ENCODE peak calls at places on chromosomes 6 and 20, in five cellular contexts. One of them, this sample, is unnamed. For H3K27me3, the result is how much of the 10 kb centered on the place peaks cover.

GRCh38 chr6:90284236-90284744 is 12.4 kb downstream of the BACH2 start:
- DNase-seq in right lobe of liver: no peak
- DNase-seq in heart left ventricle: no peak
- DNase-seq in endothelial cell of umbilical vein: peak
- DNase-seq in HCT116: peak
- DNase-seq in this sample: peak

GRCh38 chr6:138719744-138720143 is 53.8 kb upstream of the CCDC28A start:
- DNase-seq in right lobe of liver: no peak
- DNase-seq in HCT116: no peak
- DNase-seq in heart left ventricle: no peak
- DNase-seq in endothelial cell of umbilical vein: no peak
- DNase-seq in this sample: no peak

GRCh38 chr6:73131706-73132105 is 93.6 kb downstream of the KHDC1L start:
- DNase-seq in HCT116: no peak
- DNase-seq in endothelial cell of umbilical vein: no peak
- DNase-seq in right lobe of liver: no peak
- DNase-seq in heart left ventricle: no peak
- DNase-seq in this sample: no peak

GRCh38 chr6:71649893-71650292 is 236.5 kb upstream of the RIMS1 start:
- DNase-seq in endothelial cell of umbilical vein: no peak
- DNase-seq in HCT116: no peak
- DNase-seq in right lobe of liver: no peak
- DNase-seq in heart left ventricle: no peak
- DNase-seq in this sample: no peak

GRCh38 chr6:111661541-111662041 is 55.9 kb upstream of the TRAF3IP2 start:
- DNase-seq in HCT116: no peak
- DNase-seq in endothelial cell of umbilical vein: no peak
- DNase-seq in heart left ventricle: no peak
- DNase-seq in right lobe of liver: peak
- DNase-seq in this sample: no peak

GRCh38 chr6:148064406-148065134 is 278.1 kb upstream of the SASH1 start:
- DNase-seq in HCT116: no peak
- DNase-seq in right lobe of liver: no peak
- DNase-seq in heart left ventricle: peak
- DNase-seq in endothelial cell of umbilical vein: peak
- DNase-seq in this sample: peak

GRCh38 chr20:8305449-8305978 is 173.4 kb downstream of the PLCB1 start:
- DNase-seq in endothelial cell of umbilical vein: peak
- DNase-seq in heart left ventricle: peak
- DNase-seq in HCT116: peak
- DNase-seq in right lobe of liver: peak
- DNase-seq in this sample: peak

GRCh38 chr6:135672256-135672655 is 174.7 kb upstream of the AHI1 start:
- DNase-seq in heart left ventricle: no peak
- DNase-seq in endothelial cell of umbilical vein: no peak
- DNase-seq in right lobe of liver: no peak
- DNase-seq in HCT116: no peak
- DNase-seq in this sample: no peak

GRCh38 chr6:148200302-148200701 is 142.3 kb upstream of the SASH1 start:
- DNase-seq in HCT116: no peak
- DNase-seq in right lobe of liver: no peak
- DNase-seq in heart left ventricle: no peak
- DNase-seq in endothelial cell of umbilical vein: peak
- DNase-seq in this sample: peak

GRCh38 chr6:164109770-164110140 is 695.2 kb downstream of the QKI start:
- DNase-seq in endothelial cell of umbilical vein: peak
- DNase-seq in HCT116: no peak
- DNase-seq in right lobe of liver: peak
- DNase-seq in heart left ventricle: peak
- DNase-seq in this sample: peak

GRCh38 chr20:58630063-58630462 is 21.0 kb upstream of the STX16 start:
- DNase-seq in HCT116: no peak
- DNase-seq in heart left ventricle: no peak
- DNase-seq in endothelial cell of umbilical vein: peak
- DNase-seq in right lobe of liver: no peak
- DNase-seq in this sample: no peak

GRCh38 chr6:142686719-142686996 is 258.3 kb downstream of the HIVEP2 start:
- DNase-seq in HCT116: no peak
- DNase-seq in right lobe of liver: no peak
- DNase-seq in endothelial cell of umbilical vein: no peak
- DNase-seq in heart left ventricle: no peak
- DNase-seq in this sample: no peak

GRCh38 chr6:26520088-26520839 is 17.9 kb upstream of the HMGN4 start:
- DNase-seq in heart left ventricle: no peak
- DNase-seq in HCT116: no peak
- DNase-seq in endothelial cell of umbilical vein: peak
- DNase-seq in right lobe of liver: no peak
- DNase-seq in this sample: peak

GRCh38 chr6:11473008-11473740 is 64.4 kb upstream of the TMEM170B start:
- DNase-seq in heart left ventricle: no peak
- DNase-seq in endothelial cell of umbilical vein: no peak
- DNase-seq in HCT116: no peak
- DNase-seq in right lobe of liver: no peak
- DNase-seq in this sample: peak

GRCh38 chr6:13461805-13462204 is 25.6 kb downstream of the GFOD1 start:
- DNase-seq in endothelial cell of umbilical vein: no peak
- DNase-seq in heart left ventricle: no peak
- DNase-seq in right lobe of liver: peak
- DNase-seq in HCT116: no peak
- DNase-seq in this sample: no peak

GRCh38 chr6:161644521-161644920 is 370.7 kb upstream of the AGPAT4 start:
- DNase-seq in right lobe of liver: no peak
- DNase-seq in HCT116: no peak
- DNase-seq in heart left ventricle: no peak
- DNase-seq in endothelial cell of umbilical vein: no peak
- DNase-seq in this sample: no peak

GRCh38 chr6:125991653-125992052 is 5.3 kb downstream of the TRMT11 start:
- DNase-seq in endothelial cell of umbilical vein: no peak
- DNase-seq in right lobe of liver: no peak
- DNase-seq in HCT116: no peak
- DNase-seq in heart left ventricle: no peak
- DNase-seq in this sample: no peak

GRCh38 chr6:84816196-84816745 is 51.9 kb upstream of the TBX18 start:
- DNase-seq in heart left ventricle: no peak
- DNase-seq in endothelial cell of umbilical vein: peak
- DNase-seq in HCT116: no peak
- DNase-seq in right lobe of liver: no peak
- DNase-seq in this sample: no peak

GRCh38 chr6:41768545-41769308 is 11.0 kb downstream of the FRS3 start:
- DNase-seq in endothelial cell of umbilical vein: no peak
- DNase-seq in heart left ventricle: no peak
- DNase-seq in right lobe of liver: no peak
- DNase-seq in HCT116: no peak
- DNase-seq in this sample: no peak

GRCh38 chr6:168028181-168028580 is 30.7 kb downstream of the KIF25 start:
- DNase-seq in heart left ventricle: no peak
- DNase-seq in endothelial cell of umbilical vein: no peak
- DNase-seq in right lobe of liver: no peak
- DNase-seq in HCT116: no peak
- DNase-seq in this sample: no peak

GRCh38 chr6:121334299-121335104 is at the start of gene TBC1D32:
- DNase-seq in heart left ventricle: peak
- DNase-seq in HCT116: peak
- DNase-seq in right lobe of liver: peak
- DNase-seq in endothelial cell of umbilical vein: peak
- DNase-seq in this sample: peak
- TF ChIP-seq POLR2A in heart left ventricle: peak
- TF ChIP-seq POLR2A in HCT116: no peak
- TF ChIP-seq POLR2A in right lobe of liver: peak
- TF ChIP-seq POLR2A in endothelial cell of umbilical vein: peak
- TF ChIP-seq POLR2A in this sample: no peak

GRCh38 chr6:29748391-29749352 is 25.4 kb downstream of the HLA-F start:
- DNase-seq in endothelial cell of umbilical vein: peak
- DNase-seq in right lobe of liver: peak
- DNase-seq in HCT116: peak
- DNase-seq in heart left ventricle: peak
- DNase-seq in this sample: peak
- H3K27me3 ChIP-seq in endothelial cell of umbilical vein: under half
- H3K27me3 ChIP-seq in right lobe of liver: under half
- H3K27me3 ChIP-seq in HCT116: under half
- H3K27me3 ChIP-seq in heart left ventricle: under half
- H3K27me3 ChIP-seq in this sample: under half

GRCh38 chr20:63567382-63568169 is 6.5 kb downstream of the HELZ2 start:
- DNase-seq in heart left ventricle: no peak
- DNase-seq in right lobe of liver: peak
- DNase-seq in HCT116: no peak
- DNase-seq in endothelial cell of umbilical vein: no peak
- DNase-seq in this sample: no peak

GRCh38 chr20:63566395-63567131 is 7.5 kb downstream of the HELZ2 start:
- DNase-seq in HCT116: no peak
- DNase-seq in endothelial cell of umbilical vein: no peak
- DNase-seq in right lobe of liver: no peak
- DNase-seq in heart left ventricle: no peak
- DNase-seq in this sample: no peak

GRCh38 chr20:63568986-63569949 is 4.8 kb downstream of the HELZ2 start:
- DNase-seq in HCT116: no peak
- DNase-seq in right lobe of liver: no peak
- DNase-seq in heart left ventricle: no peak
- DNase-seq in endothelial cell of umbilical vein: no peak
- DNase-seq in this sample: no peak

GRCh38 chr20:63567132-63567381 is 7.0 kb downstream of the HELZ2 start:
- DNase-seq in HCT116: no peak
- DNase-seq in endothelial cell of umbilical vein: no peak
- DNase-seq in right lobe of liver: no peak
- DNase-seq in heart left ventricle: no peak
- DNase-seq in this sample: no peak

GRCh38 chr20:63568170-63568981 is 5.7 kb downstream of the HELZ2 start:
- DNase-seq in heart left ventricle: no peak
- DNase-seq in right lobe of liver: no peak
- DNase-seq in HCT116: no peak
- DNase-seq in endothelial cell of umbilical vein: no peak
- DNase-seq in this sample: no peak
- TF ChIP-seq POLR2A in heart left ventricle: no peak
- TF ChIP-seq POLR2A in right lobe of liver: no peak
- TF ChIP-seq POLR2A in HCT116: no peak
- TF ChIP-seq POLR2A in endothelial cell of umbilical vein: no peak
- TF ChIP-seq POLR2A in this sample: no peak

DNA sequence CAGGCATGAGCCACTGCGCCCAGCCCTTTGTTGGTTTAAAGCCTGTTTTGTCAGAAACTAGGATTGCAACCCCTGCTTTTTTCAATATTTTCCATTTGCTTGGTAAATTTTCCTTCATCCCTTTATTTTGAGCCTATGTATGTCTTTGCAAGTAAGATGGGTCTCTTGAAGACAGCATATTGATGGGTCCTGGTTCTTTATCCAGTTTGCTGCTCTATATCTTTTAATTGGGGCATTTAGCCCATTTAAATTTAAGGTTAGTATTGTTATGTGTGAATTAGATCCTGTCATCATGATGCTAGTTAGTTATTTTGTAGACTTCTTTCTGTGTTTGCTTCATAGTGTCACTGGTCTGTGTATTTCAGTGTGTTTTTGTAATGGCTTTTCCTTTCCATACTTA is 46.8 kb downstream of the ZC2HC1B start:
- DNase-seq in heart left ventricle: no peak
- DNase-seq in endothelial cell of umbilical vein: no peak
- DNase-seq in HCT116: no peak
- DNase-seq in right lobe of liver: no peak
- DNase-seq in this sample: no peak
- H3K27me3 ChIP-seq in heart left ventricle: under half
- H3K27me3 ChIP-seq in endothelial cell of umbilical vein: under half
- H3K27me3 ChIP-seq in HCT116: under half
- H3K27me3 ChIP-seq in right lobe of liver: under half
- H3K27me3 ChIP-seq in this sample: under half

GRCh38 chr20:49286689-49287551 is 9.1 kb upstream of the ZNFX1 start:
- DNase-seq in right lobe of liver: no peak
- DNase-seq in endothelial cell of umbilical vein: no peak
- DNase-seq in HCT116: no peak
- DNase-seq in heart left ventricle: no peak
- DNase-seq in this sample: no peak

GRCh38 chr20:49288784-49289696 is 11.2 kb upstream of the ZNFX1 start:
- DNase-seq in HCT116: no peak
- DNase-seq in endothelial cell of umbilical vein: no peak
- DNase-seq in right lobe of liver: no peak
- DNase-seq in heart left ventricle: no peak
- DNase-seq in this sample: no peak

GRCh38 chr20:49288250-49288751 is 10.4 kb upstream of the ZNFX1 start:
- DNase-seq in HCT116: no peak
- DNase-seq in endothelial cell of umbilical vein: no peak
- DNase-seq in heart left ventricle: no peak
- DNase-seq in right lobe of liver: no peak
- DNase-seq in this sample: no peak

GRCh38 chr20:49285813-49286494 is 8.1 kb upstream of the ZNFX1 start:
- DNase-seq in right lobe of liver: no peak
- DNase-seq in HCT116: no peak
- DNase-seq in heart left ventricle: no peak
- DNase-seq in endothelial cell of umbilical vein: no peak
- DNase-seq in this sample: no peak

DNA sequence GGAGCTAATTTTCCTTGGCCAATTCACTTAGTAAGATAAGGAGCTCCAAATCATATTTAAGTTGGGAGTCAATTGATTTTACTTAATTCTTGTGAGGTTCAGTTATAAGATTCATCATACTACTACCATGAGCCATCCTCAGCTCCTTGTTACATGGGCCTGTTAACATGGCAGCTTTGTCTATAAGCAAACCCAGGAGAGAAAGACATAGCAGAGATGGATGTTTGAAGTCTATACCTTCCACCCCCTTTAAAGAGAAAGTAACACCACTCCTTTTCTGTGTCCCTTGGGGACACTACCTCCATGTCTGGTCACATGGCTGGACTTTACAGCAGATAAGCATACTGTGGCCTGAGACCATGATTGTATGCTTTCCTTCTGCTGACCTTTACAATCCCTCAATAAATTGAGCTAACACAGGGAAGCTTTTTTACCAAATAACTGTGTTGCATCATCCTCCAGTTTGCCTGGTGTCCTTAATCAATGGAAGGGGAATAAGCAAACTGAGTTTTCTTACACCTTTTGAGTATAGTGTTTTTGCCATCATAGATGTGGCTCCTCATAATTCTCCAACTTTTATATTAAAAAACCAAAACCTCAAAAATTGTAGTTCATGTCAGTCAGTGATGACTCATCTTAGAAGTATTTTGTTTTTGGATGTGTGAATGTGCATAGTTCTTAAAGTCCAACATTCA is 9.8 kb upstream of the ZNFX1 start:
- DNase-seq in heart left ventricle: no peak
- DNase-seq in right lobe of liver: no peak
- DNase-seq in endothelial cell of umbilical vein: peak
- DNase-seq in HCT116: no peak
- DNase-seq in this sample: no peak
- TF ChIP-seq POLR2A in heart left ventricle: no peak
- TF ChIP-seq POLR2A in right lobe of liver: no peak
- TF ChIP-seq POLR2A in endothelial cell of umbilical vein: peak
- TF ChIP-seq POLR2A in HCT116: no peak
- TF ChIP-seq POLR2A in this sample: no peak